ENCODE peak calls at places on chromosomes 1 and 21, in eight cellular contexts. U, P, W, Y, F, G, R and C are unnamed samples.

GRCh38 chr21:46144464-46145070 is 10.8 kb downstream of the FTCD start:
- ATAC-seq in F (no peak), R (peak; percentile 1), W (no peak), U (no peak), Y (no peak), P (no peak), G (no peak), C (no peak)

GRCh38 chr1:18261891-18262290 is 154.3 kb downstream of the IGSF21 start:
- ATAC-seq in P (no peak), G (no peak), F (no peak), U (no peak), W (no peak), R (no peak), Y (no peak), C (no peak)

GRCh38 chr1:177912991-177913390 is 56.9 kb downstream of the SEC16B start:
- ATAC-seq in R (peak; percentile 95), U (no peak), P (no peak), F (no peak), G (no peak), W (no peak), Y (peak; percentile 93), C (no peak)

GRCh38 chr1:32984090-32984828 is 19.6 kb upstream of the RNF19B start:
- ATAC-seq in F (no peak), W (no peak), G (no peak), R (no peak), Y (no peak), P (no peak), U (peak; percentile 21), C (peak; percentile 22)

GRCh38 chr1:159992161-159992560 is 38.1 kb upstream of the SLAMF9 start:
- ATAC-seq in P (no peak), G (no peak), R (peak; percentile 65), Y (no peak), U (no peak), W (no peak), F (peak; percentile 44), C (no peak)

GRCh38 chr1:198357937-198358336 is 182.5 kb downstream of the ATP6V1G3 start:
- ATAC-seq in P (no peak), Y (no peak), W (no peak), F (no peak), U (no peak), G (no peak), R (no peak), C (no peak)

GRCh38 chr1:108831225-108831624 is 25.7 kb downstream of the AKNAD1 start:
- ATAC-seq in Y (peak; percentile 40), R (no peak), G (no peak), P (no peak), U (no peak), W (no peak), F (peak; percentile 6), C (peak; percentile 37)

GRCh38 chr1:94272388-94272787 is 35.0 kb upstream of the ARHGAP29 start:
- ATAC-seq in Y (no peak), G (no peak), W (no peak), F (no peak), U (no peak), R (no peak), P (no peak), C (no peak)

GRCh38 chr1:202088216-202088615 is 34.5 kb upstream of the GPR37L1 start:
- ATAC-seq in P (no peak), R (peak; percentile 87), F (peak; percentile 15), W (no peak), Y (no peak), U (no peak), G (no peak), C (no peak)

GRCh38 chr21:43758132-43758619 is 17.9 kb downstream of the CSTB start:
- ATAC-seq in F (no peak), W (no peak), U (no peak), P (no peak), Y (peak; percentile 52), G (no peak), R (peak; percentile 55), C (peak; percentile 81)

GRCh38 chr1:23622284-23622683 is 63.0 kb upstream of the ID3 start:
- ATAC-seq in Y (no peak), U (no peak), R (no peak), P (no peak), G (no peak), F (no peak), W (no peak), C (no peak)
- H3K4me1 ChIP-seq in Y (peaks cover 15% of the 10 kb centered on the region), U (peaks cover 54% of the 10 kb centered on the region), R (no peaks in the 10 kb centered on the region), P (peaks cover 9% of the 10 kb centered on the region), G (peaks cover 9% of the 10 kb centered on the region), F (no peaks in the 10 kb centered on the region), W (peaks cover 11% of the 10 kb centered on the region), C (no peaks in the 10 kb centered on the region)

GRCh38 chr1:46656643-46657042 is 11.5 kb downstream of the ATPAF1 start:
- ATAC-seq in R (no peak), G (no peak), F (no peak), U (no peak), Y (no peak), P (no peak), W (no peak), C (no peak)
- TF ChIP-seq POLR2A in R (no peak), G (no peak), F (no peak), U (no peak), Y (no peak), P (no peak), W (no peak), C (no peak)

GRCh38 chr1:71088645-71089287 is 7.9 kb upstream of the ZRANB2 start:
- ATAC-seq in G (no peak), Y (no peak), U (no peak), W (no peak), R (no peak), P (no peak), F (no peak), C (no peak)
- H3K4me1 ChIP-seq in G (no peaks in the 10 kb centered on the region), Y (peaks cover 6% of the 10 kb centered on the region), U (no peaks in the 10 kb centered on the region), W (no peaks in the 10 kb centered on the region), R (no peaks in the 10 kb centered on the region), P (no peaks in the 10 kb centered on the region), F (peaks cover 5% of the 10 kb centered on the region), C (peaks cover 20% of the 10 kb centered on the region)

GRCh38 chr1:169312084-169312954 is 55.3 kb downstream of the NME7 start:
- ATAC-seq in W (peak; percentile 97), Y (no peak), R (no peak), G (no peak), U (peak; percentile 83), P (peak; percentile 83), F (peak; percentile 89), C (no peak)
- TF ChIP-seq POLR2A in W (no peak), Y (no peak), R (no peak), G (no peak), U (no peak), P (no peak), F (no peak), C (no peak)

DNA sequence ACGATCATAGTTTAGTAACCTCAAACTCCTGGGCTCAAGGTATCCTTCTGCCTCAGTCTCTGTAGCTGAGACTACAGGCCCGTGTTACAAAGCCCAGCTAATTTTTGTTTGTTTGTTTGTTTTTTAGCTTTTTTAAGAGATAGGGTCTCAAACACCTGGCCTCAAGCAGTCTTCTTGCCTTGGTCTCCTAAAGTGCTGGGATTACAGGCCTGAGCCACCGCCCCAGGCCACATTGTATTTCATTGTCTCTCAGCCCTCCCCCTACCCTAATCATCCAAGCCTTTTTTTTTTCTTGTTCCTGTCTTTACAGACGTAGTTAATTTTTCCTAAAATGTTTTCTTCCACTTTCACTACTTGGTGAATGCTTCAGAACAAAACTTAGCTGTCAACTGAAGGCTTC is 5.4 kb downstream of the CDC7 start:
- ATAC-seq in Y (no peak), W (no peak), G (peak; percentile 3), P (no peak), U (no peak), F (no peak), R (no peak), C (no peak)
- H3K4me1 ChIP-seq in Y (peaks cover 8% of the 10 kb centered on the region), W (peaks cover 7% of the 10 kb centered on the region), G (peaks cover 23% of the 10 kb centered on the region), P (no peaks in the 10 kb centered on the region), U (peaks cover 2% of the 10 kb centered on the region), F (peaks cover 15% of the 10 kb centered on the region), R (peaks cover 11% of the 10 kb centered on the region), C (no peaks in the 10 kb centered on the region)

DNA sequence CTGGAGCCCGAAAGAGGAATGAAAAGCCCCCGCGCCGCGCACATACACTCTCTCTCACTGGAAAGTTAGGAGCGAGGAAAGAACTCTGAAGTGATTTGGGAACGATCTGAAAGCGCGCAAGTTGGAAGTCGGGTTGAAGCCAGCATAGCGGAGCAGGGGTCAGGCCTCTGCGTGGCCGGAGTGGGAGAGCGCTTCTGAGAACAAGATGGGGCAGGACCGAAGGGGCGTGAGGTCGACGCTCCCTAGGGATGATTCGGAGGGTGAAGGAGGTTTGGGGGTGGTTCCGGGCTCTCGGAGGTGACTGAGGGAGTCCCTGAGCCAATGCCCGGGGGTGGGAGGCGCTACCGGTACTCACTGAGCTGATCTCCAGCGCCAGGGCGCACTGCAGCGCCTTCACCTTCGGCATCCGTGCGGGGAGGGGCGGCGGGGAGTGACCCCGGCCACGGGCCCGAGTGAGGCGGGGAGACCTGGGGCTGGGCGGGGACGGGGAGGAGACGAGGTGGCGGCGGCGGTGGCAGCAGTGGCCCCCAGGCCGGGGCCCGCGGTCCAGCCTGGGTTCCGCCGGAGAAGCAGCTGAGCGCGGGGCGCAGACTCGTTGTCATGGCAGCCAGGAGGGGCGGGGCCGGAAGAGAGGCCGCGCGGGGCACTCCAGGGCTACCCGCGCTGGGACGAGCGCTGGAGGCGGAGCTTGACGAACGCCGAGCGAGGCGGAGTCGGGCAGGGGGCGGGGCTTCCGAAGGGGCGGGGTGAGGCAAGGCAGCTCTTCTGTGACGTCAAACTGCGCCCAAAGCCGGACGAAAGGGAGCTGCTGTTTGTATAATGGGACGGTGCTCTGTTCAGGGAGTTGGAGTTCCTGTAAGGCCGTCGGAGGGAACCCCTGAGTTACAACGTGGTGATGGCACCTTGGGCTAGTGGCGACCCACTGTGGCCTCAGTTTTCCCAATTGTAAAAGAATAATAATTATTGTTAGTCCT is at the start of gene SPATA6:
- ATAC-seq in F (peak; percentile 96), P (peak; percentile 100), W (peak; percentile 94), G (peak; percentile 96), U (peak; percentile 99), Y (peak; percentile 95), R (peak; percentile 98), C (peak; percentile 94)
- TF ChIP-seq POLR2A in F (peak; percentile 65), P (peak; percentile 72), W (peak; percentile 40), G (peak; percentile 44), U (peak; percentile 54), Y (peak; percentile 55), R (peak; percentile 68), C (peak; percentile 33)